ENCODE peak calls at places on chromosome 5, in ten cellular contexts. R, W, Z, H, P, O, F, K, X and S are unnamed samples.

GRCh38 chr5:132387649-132388117 is 18.2 kb downstream of the SLC22A5 start:
- DNase-seq in X (peak), P (no peak), R (peak), H (peak), F (peak), O (no peak), K (peak), W (no peak), Z (no peak), S (peak)

GRCh38 chr5:39274388-39275085 is 55.2 kb upstream of the FYB1 start:
- DNase-seq in H (no peak), Z (no peak), W (no peak), P (no peak), K (no peak), X (no peak), O (peak), F (no peak), R (no peak), S (no peak)

GRCh38 chr5:142441638-142442037 is 116.8 kb upstream of the SPRY4 start:
- DNase-seq in O (peak), P (no peak), X (no peak), Z (no peak), K (no peak), R (peak), W (no peak), F (peak), H (peak), S (peak)

GRCh38 chr5:74336286-74336685 is 304.2 kb downstream of the ENC1 start:
- DNase-seq in O (no peak), X (no peak), P (peak), F (no peak), K (no peak), H (peak), Z (no peak), R (no peak), W (peak), S (no peak)

GRCh38 chr5:92313385-92313784 is 930.3 kb upstream of the ARRDC3 start:
- DNase-seq in P (no peak), K (no peak), R (no peak), W (no peak), Z (no peak), X (no peak), O (no peak), H (no peak), F (no peak), S (no peak)

GRCh38 chr5:59042201-59042600 is 459.3 kb downstream of the RAB3C start:
- DNase-seq in W (no peak), F (no peak), K (no peak), Z (no peak), O (no peak), X (no peak), R (peak), P (no peak), H (peak), S (no peak)

GRCh38 chr5:167987490-167988270 is 303.8 kb upstream of the WWC1 start:
- DNase-seq in Z (no peak), P (no peak), R (no peak), H (no peak), K (no peak), O (no peak), W (no peak), X (no peak), F (no peak), S (no peak)

GRCh38 chr5:158234323-158235158 is 375.6 kb upstream of the CLINT1 start:
- DNase-seq in X (no peak), O (peak), W (no peak), Z (no peak), K (no peak), R (no peak), H (peak), F (no peak), P (no peak), S (no peak)

GRCh38 chr5:14263700-14264099 is 120.6 kb downstream of the TRIO start:
- DNase-seq in Z (no peak), P (no peak), R (no peak), K (no peak), X (no peak), H (no peak), W (no peak), O (no peak), F (no peak), S (no peak)

GRCh38 chr5:65341835-65342234 is 139.9 kb downstream of the ADAMTS6 start:
- DNase-seq in H (no peak), F (no peak), W (no peak), Z (no peak), K (no peak), X (no peak), P (no peak), R (no peak), O (no peak), S (no peak)

GRCh38 chr5:1546556-1546955 is 22.8 kb upstream of the LPCAT1 start:
- DNase-seq in H (no peak), R (no peak), P (no peak), O (no peak), X (no peak), K (no peak), Z (no peak), W (no peak), F (peak), S (peak)

GRCh38 chr5:179126506-179126991 is 66.4 kb downstream of the ZNF354C start:
- DNase-seq in F (no peak), Z (no peak), X (no peak), R (no peak), O (no peak), K (no peak), H (no peak), P (no peak), W (no peak), S (no peak)

GRCh38 chr5:23084815-23085214 is 231.7 kb upstream of the CDH12 start:
- DNase-seq in F (no peak), R (no peak), K (no peak), P (no peak), X (no peak), Z (no peak), W (no peak), H (no peak), O (peak), S (no peak)

GRCh38 chr5:178236685-178237084 is 4.1 kb upstream of the PHYKPL start:
- DNase-seq in R (no peak), H (no peak), X (peak), P (no peak), F (no peak), Z (no peak), W (no peak), K (no peak), O (no peak), S (no peak)

GRCh38 chr5:5632678-5633077 is 210.2 kb downstream of the ICE1 start:
- DNase-seq in O (no peak), F (no peak), H (no peak), P (no peak), Z (no peak), X (no peak), W (no peak), K (no peak), R (no peak), S (no peak)

GRCh38 chr5:170357853-170358497 is 31.2 kb downstream of the KCNMB1 start:
- DNase-seq in K (no peak), W (no peak), F (peak), Z (peak), O (no peak), X (peak), P (no peak), H (no peak), R (no peak), S (peak)

GRCh38 chr5:126780165-126780827 is 3.4 kb downstream of the LMNB1 start:
- DNase-seq in X (peak), R (peak), Z (no peak), P (peak), O (peak), F (peak), W (no peak), K (peak), H (peak), S (peak)

GRCh38 chr5:178542455-178542854 is 47.7 kb downstream of the COL23A1 start:
- DNase-seq in H (no peak), Z (no peak), X (peak), O (no peak), F (no peak), R (peak), K (no peak), P (no peak), W (no peak), S (no peak)

GRCh38 chr5:117065800-117066199 is 491.2 kb upstream of the SEMA6A start:
- DNase-seq in K (no peak), Z (no peak), W (no peak), R (no peak), X (no peak), H (no peak), O (no peak), F (no peak), P (no peak), S (no peak)

GRCh38 chr5:8845316-8845715 is 700.6 kb downstream of the SEMA5A start:
- DNase-seq in F (no peak), W (no peak), K (no peak), R (no peak), P (no peak), O (no peak), H (peak), X (no peak), Z (no peak), S (no peak)

GRCh38 chr5:65395526-65396155 is 86.1 kb downstream of the ADAMTS6 start:
- DNase-seq in K (no peak), W (no peak), F (no peak), R (peak), P (no peak), Z (no peak), O (no peak), H (peak), X (no peak), S (no peak)

GRCh38 chr5:178245389-178245788 is 12.8 kb upstream of the PHYKPL start:
- DNase-seq in X (no peak), P (no peak), F (no peak), H (no peak), R (no peak), Z (no peak), K (no peak), O (no peak), W (no peak), S (no peak)

GRCh38 chr5:159913048-159913447 is 3.2 kb upstream of the ADRA1B start:
- DNase-seq in F (peak), X (no peak), K (peak), R (peak), W (no peak), Z (no peak), P (no peak), O (no peak), H (peak), S (peak)

GRCh38 chr5:12312343-12312742 is 408.1 kb upstream of the CTNND2 start:
- DNase-seq in P (no peak), H (no peak), O (no peak), Z (no peak), W (no peak), R (no peak), K (no peak), X (no peak), F (no peak), S (no peak)
- TF ChIP-seq CTCF in P (no peak), H (no peak), O (no peak), Z (no peak), W (no peak), R (no peak), K (no peak), X (no peak), F (no peak), S (no peak)

DNA sequence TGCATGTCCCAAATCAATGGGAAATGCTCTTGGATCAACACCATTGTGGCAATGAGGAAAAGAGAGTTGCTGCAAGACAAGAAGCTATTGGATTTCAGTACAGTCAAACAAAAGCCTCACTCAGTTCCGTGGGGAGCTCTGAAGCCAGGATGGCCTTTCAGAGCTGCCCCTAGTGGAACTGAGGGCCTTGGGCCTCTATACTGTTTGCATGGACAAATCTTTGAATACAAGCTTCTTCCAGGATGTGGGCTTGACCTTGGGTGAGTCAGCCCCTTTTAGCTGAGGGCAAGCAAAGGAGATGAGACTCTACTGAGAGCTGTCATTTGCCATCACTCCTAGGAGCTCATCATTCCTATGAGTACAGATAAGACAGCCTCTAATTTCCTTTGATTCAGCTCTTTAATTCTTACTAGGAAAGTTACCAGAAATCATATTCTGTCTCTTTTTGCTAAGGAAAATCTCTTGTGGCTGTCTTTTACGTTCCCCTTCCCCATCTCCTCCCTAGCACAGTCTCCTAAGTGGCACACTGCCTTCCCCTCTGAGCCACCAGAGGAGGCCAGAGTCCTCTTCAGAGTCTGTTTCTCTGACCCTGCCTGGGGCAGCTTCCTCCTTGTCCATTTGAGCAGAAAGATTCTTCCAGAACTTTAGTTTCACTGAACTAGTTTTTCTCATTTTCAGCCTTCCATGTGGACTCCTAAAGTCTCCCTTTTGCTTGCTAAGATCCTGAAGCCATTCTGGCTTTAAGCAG is 168.8 kb upstream of the POC5 start:
- DNase-seq in P (peak), Z (peak), K (no peak), H (no peak), R (no peak), F (no peak), X (no peak), O (no peak), W (peak), S (no peak)
- TF ChIP-seq CTCF in P (no peak), Z (no peak), K (no peak), H (no peak), R (no peak), F (no peak), X (no peak), O (peak), W (no peak), S (no peak)

DNA sequence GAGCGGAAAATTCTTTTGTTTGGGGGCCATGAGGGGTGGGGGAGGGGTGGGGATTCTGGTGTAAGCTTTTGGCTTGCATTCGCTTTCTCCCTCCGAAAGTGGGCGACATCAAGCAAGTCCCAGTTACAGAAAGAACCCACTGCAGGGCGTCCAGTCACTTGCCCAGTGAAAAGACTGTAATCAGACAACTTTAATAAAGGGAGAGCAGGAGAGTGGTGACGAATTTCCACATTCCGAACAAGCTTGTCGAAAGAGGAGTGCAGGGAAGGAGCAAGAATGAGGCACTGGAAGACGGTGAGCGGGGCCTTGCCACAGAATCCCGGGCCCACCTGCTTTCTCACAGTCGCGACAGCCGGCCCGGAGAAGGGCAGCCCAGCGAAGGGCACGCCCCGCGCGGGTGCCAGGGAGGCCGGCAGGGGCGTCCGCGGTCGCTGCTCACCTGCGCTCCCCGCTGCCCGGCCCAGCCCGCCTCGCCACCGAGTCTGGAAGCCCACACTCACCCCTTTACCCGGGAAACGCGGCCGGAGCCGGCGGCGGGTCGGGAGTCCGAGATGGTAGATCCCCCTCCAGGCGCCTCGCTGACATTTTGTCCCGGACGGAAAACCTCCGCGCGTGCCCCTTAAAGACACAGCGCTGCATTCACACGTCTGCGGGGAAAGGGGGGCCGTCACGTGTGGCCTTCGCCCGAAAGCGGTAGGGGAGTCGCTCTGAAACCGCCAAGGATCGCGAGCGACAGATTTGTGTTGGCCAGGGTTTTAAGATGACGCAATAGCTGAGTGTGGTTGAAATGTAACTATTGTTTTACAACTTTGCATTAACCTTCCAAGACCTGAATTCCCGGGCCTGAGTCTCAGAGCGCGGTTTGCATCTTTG is at the start of gene ZBED3:
- DNase-seq in Z (no peak), K (no peak), R (peak), O (peak), P (peak), F (peak), H (peak), X (peak), W (peak), S (peak)
- TF ChIP-seq CTCF in Z (peak), K (peak), R (peak), O (peak), P (peak), F (no peak), H (peak), X (no peak), W (peak), S (no peak)

GRCh38 chr5:135205616-135206349 is 171.8 kb upstream of the PITX1 start:
- DNase-seq in H (peak), K (no peak), F (peak), W (no peak), Z (no peak), O (no peak), P (no peak), X (no peak), R (no peak), S (no peak)

GRCh38 chr5:135206862-135207261 is 172.8 kb upstream of the PITX1 start:
- DNase-seq in R (no peak), O (no peak), X (no peak), F (no peak), W (no peak), P (no peak), K (no peak), Z (peak), H (no peak), S (no peak)

GRCh38 chr5:135203593-135204036 is 169.6 kb upstream of the PITX1 start:
- DNase-seq in X (no peak), R (no peak), K (no peak), F (no peak), W (no peak), O (no peak), H (peak), Z (no peak), P (no peak), S (no peak)

GRCh38 chr5:135203019-135203418 is 169.0 kb upstream of the PITX1 start:
- DNase-seq in R (no peak), Z (no peak), X (no peak), H (no peak), W (no peak), F (no peak), K (no peak), P (no peak), O (no peak), S (no peak)

DNA sequence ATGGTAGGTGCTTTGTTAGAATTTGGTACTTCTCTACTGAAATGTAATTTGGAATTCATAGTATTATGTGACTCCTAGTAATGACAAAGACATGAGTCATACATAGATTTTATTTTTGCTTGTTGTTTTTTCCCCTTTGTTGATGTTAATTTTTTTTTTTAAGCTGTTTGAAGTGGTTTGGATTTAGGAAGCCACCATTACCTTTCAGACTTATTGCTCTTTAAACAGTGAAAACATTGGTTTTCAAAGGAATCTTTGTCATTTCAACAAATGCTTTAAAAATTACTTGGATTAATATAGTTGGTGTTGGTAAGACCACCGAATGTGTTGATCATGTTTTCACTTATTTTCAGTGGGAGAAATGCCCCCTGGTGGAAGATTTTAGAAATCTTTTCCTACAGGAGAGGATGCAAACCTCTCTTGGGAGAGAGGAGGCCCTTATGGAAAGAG is 170.1 kb upstream of the PITX1 start:
- DNase-seq in H (no peak), R (no peak), P (no peak), X (no peak), Z (no peak), F (no peak), W (no peak), O (no peak), K (no peak), S (no peak)
- TF ChIP-seq CTCF in H (peak), R (peak), P (peak), X (no peak), Z (peak), F (peak), W (no peak), O (peak), K (peak), S (no peak)

GRCh38 chr5:134370306-134370870 is 981 bp upstream of the UBE2B start:
- DNase-seq in R (peak), H (no peak), Z (no peak), O (no peak), P (no peak), X (no peak), K (no peak), W (no peak), F (no peak), S (no peak)

GRCh38 chr5:134371834-134372340 is 518 bp downstream of the UBE2B start:
- DNase-seq in O (peak), Z (no peak), K (peak), P (peak), X (peak), W (peak), F (peak), H (peak), R (peak), S (no peak)

GRCh38 chr5:134370871-134371833 is at the start of gene UBE2B:
- DNase-seq in K (peak), P (peak), H (peak), R (peak), W (peak), O (peak), F (peak), Z (peak), X (peak), S (peak)

DNA sequence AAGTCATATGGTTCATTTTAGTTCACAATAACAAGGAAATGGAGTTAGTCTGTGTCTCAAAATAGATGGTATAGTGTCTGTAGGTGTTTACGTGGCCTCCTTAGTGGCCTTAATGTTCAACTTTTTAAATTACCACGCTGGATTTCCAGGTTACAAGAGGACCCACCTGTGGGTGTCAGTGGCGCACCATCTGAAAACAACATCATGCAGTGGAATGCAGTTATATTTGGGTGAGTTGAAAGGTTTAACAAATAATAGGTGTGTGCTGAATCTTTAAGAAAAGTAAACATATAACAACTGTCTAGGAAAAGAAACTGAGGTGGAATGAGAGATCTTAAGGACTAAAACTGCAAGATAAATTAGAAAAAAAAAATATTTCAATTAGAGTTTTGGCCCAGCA is 2.9 kb downstream of the UBE2B start:
- DNase-seq in Z (no peak), P (no peak), K (no peak), H (no peak), O (no peak), R (peak), F (no peak), W (no peak), X (no peak), S (no peak)
- TF ChIP-seq CTCF in Z (no peak), P (no peak), K (no peak), H (no peak), O (peak), R (peak), F (no peak), W (no peak), X (no peak), S (no peak)

DNA sequence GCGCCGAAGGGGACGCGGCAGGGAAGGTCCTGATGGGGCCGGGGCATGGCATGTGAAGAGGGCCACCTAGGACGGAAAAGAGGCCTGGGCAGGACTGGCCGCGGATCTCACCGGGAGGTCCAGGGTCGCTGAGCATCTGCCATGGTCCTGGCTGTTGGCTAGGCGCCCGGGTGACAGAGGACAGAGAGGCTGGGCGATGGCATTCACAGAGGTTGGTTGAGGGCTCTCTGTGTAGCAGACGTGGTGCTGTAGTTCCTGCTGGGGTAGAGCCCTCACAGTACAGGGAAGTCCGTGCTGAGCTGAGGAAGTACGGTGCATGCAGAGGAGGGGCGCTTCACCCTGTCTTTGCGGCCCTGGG is 427 bp downstream of the PCYOX1L start:
- DNase-seq in Z (no peak), F (peak), H (no peak), O (peak), X (peak), W (peak), R (no peak), K (no peak), P (peak), S (peak)
- TF ChIP-seq CTCF in Z (no peak), F (no peak), H (no peak), O (no peak), X (no peak), W (no peak), R (no peak), K (no peak), P (no peak), S (no peak)

GRCh38 chr5:173302546-173303155 is 25.6 kb downstream of the STC2 start:
- DNase-seq in O (no peak), F (peak), R (peak), P (no peak), H (peak), Z (no peak), W (no peak), X (no peak), K (no peak), S (no peak)
- TF ChIP-seq CTCF in O (no peak), F (no peak), R (no peak), P (no peak), H (peak), Z (no peak), W (no peak), X (no peak), K (peak), S (no peak)